ENCODE peak calls at places on chromosomes 12 and 14, in six cellular contexts. B is HCT116, D is HepG2, A is K562, T is NT2/D1, Q is GM12878. P is an unnamed sample.

GRCh38 chr12:11815397-11815796 is 165.9 kb downstream of the ETV6 start:
- DNase-seq in B (no peak), D (no peak), A (no peak), T (no peak), Q (no peak), P (no peak)

GRCh38 chr12:63967358-63967757 is 122.9 kb downstream of the SRGAP1 start:
- DNase-seq in B (peak), D (no peak), A (no peak), T (no peak), Q (no peak), P (no peak)

GRCh38 chr12:69966409-69966808 is 141.4 kb downstream of the MYRFL start:
- DNase-seq in B (peak), D (peak), A (no peak), T (no peak), Q (no peak), P (no peak)

GRCh38 chr12:102480401-102480800 is at the start of gene IGF1:
- DNase-seq in B (no peak), D (no peak), A (no peak), T (no peak), Q (no peak), P (no peak)

GRCh38 chr12:90061834-90062233 is 353.2 kb upstream of the ATP2B1 start:
- DNase-seq in B (no peak), D (no peak), A (no peak), T (no peak), Q (no peak), P (no peak)

GRCh38 chr14:103073876-103074698 is 9.9 kb upstream of the LBHD2 start:
- DNase-seq in B (no peak), D (no peak), A (no peak), T (no peak), Q (no peak), P (no peak)

GRCh38 chr14:83575301-83575700 is 1954.6 kb upstream of the FLRT2 start:
- DNase-seq in B (no peak), D (no peak), A (no peak), T (no peak), Q (no peak), P (no peak)

GRCh38 chr12:120540445-120540844 is 6.3 kb downstream of the RNF10 start:
- DNase-seq in B (no peak), D (no peak), A (peak), T (no peak), Q (no peak), P (no peak)

GRCh38 chr14:51643137-51643536 is 8.6 kb upstream of the FRMD6 start:
- DNase-seq in B (no peak), D (no peak), A (no peak), T (no peak), Q (no peak), P (no peak)

GRCh38 chr12:92938018-92938417 is 8.9 kb upstream of the EEA1 start:
- DNase-seq in B (no peak), D (no peak), A (no peak), T (no peak), Q (no peak), P (no peak)

GRCh38 chr12:108768591-108769500 is 37.5 kb upstream of the CORO1C start:
- DNase-seq in B (peak), D (peak), A (peak), T (no peak), Q (peak), P (peak)

GRCh38 chr14:89304972-89305703 is 111.9 kb downstream of the FOXN3 start:
- DNase-seq in B (no peak), D (no peak), A (no peak), T (no peak), Q (peak), P (no peak)

GRCh38 chr14:21074398-21075272 is 4.5 kb downstream of the ARHGEF40 start:
- DNase-seq in B (no peak), D (no peak), A (no peak), T (no peak), Q (no peak), P (no peak)

GRCh38 chr12:57230381-57231155 is 1.1 kb downstream of the SHMT2 start:
- DNase-seq in B (no peak), D (peak), A (no peak), T (no peak), Q (no peak), P (no peak)

GRCh38 chr12:5510251-5510805 is 78.4 kb downstream of the NTF3 start:
- DNase-seq in B (no peak), D (no peak), A (no peak), T (no peak), Q (no peak), P (no peak)

GRCh38 chr12:108553799-108554198 is 7.2 kb downstream of the SART3 start:
- DNase-seq in B (no peak), D (no peak), A (no peak), T (no peak), Q (no peak), P (no peak)

GRCh38 chr12:67222302-67222701 is 46.9 kb upstream of the CAND1 start:
- DNase-seq in B (peak), D (no peak), A (no peak), T (peak), Q (no peak), P (no peak)

GRCh38 chr14:101953151-101953550 is 11.2 kb upstream of the DYNC1H1 start:
- DNase-seq in B (no peak), D (no peak), A (no peak), T (no peak), Q (no peak), P (no peak)

GRCh38 chr12:107912421-107913004 is 138.0 kb downstream of the ASCL4 start:
- DNase-seq in B (peak), D (no peak), A (peak), T (peak), Q (no peak), P (no peak)

GRCh38 chr12:11763760-11764520 is 114.5 kb downstream of the ETV6 start:
- DNase-seq in B (no peak), D (peak), A (no peak), T (no peak), Q (no peak), P (no peak)

GRCh38 chr12:109264095-109264942 is 44.8 kb downstream of the FOXN4 start:
- DNase-seq in B (peak), D (peak), A (peak), T (peak), Q (no peak), P (peak)

GRCh38 chr12:51855586-51856428 is 7.3 kb upstream of the FIGNL2 start:
- DNase-seq in B (no peak), D (peak), A (no peak), T (peak), Q (no peak), P (peak)

GRCh38 chr12:72368719-72369505 is 96.7 kb downstream of the TRHDE start:
- DNase-seq in B (no peak), D (peak), A (no peak), T (no peak), Q (no peak), P (no peak)

GRCh38 chr12:124617615-124618014 is 50.2 kb upstream of the NCOR2 start:
- DNase-seq in B (no peak), D (no peak), A (peak), T (no peak), Q (no peak), P (no peak)

GRCh38 chr14:102419716-102420115 is 57.0 kb downstream of the TECPR2 start:
- DNase-seq in B (no peak), D (no peak), A (no peak), T (no peak), Q (no peak), P (no peak)

GRCh38 chr12:56220611-56221232 is 1.0 kb downstream of the RNF41 start:
- DNase-seq in B (no peak), D (no peak), A (no peak), T (no peak), Q (peak), P (no peak)

GRCh38 chr12:56315256-56315625 is 547 bp downstream of the CNPY2 start:
- DNase-seq in B (no peak), D (no peak), A (peak), T (no peak), Q (no peak), P (no peak)

GRCh38 chr12:28563286-28563685 is 373.0 kb downstream of the CCDC91 start:
- DNase-seq in B (no peak), D (no peak), A (no peak), T (no peak), Q (no peak), P (no peak)

GRCh38 chr12:52496590-52497071 is 3.6 kb upstream of the KRT6A start:
- DNase-seq in B (peak), D (no peak), A (no peak), T (peak), Q (no peak), P (no peak)

GRCh38 chr14:51534623-51535022 is 117.1 kb upstream of the FRMD6 start:
- DNase-seq in B (peak), D (peak), A (no peak), T (no peak), Q (no peak), P (no peak)

GRCh38 chr12:100827901-100828520 is 33.4 kb downstream of the ANO4 start:
- DNase-seq in B (peak), D (peak), A (peak), T (peak), Q (no peak), P (no peak)

GRCh38 chr14:69839017-69839416 is 40.2 kb upstream of the SMOC1 start:
- DNase-seq in B (no peak), D (no peak), A (no peak), T (no peak), Q (no peak), P (no peak)
- TF ChIP-seq ZNF274 in B (no peak), D (no peak), A (no peak), T (no peak), Q (no peak), P (no peak)

DNA sequence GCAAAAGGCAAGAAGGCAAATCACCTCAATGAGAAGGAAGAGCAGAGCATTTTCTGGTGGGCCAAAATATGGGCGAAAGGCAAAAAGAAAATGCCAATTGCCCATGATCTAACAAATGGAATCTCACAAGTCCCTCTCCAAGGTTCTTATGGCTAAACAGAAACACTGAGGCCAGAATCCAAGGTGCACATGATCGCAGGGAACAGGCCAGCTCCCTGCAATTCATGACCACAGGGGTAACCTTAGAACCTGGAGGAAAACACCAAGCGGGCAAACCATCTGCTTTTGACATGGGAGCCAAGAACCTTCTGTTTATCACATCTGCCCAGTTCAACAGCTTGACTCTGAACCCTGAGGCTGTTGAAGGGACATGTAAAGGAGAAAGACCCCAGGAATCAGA is 60.0 kb downstream of the NT5DC3 start:
- DNase-seq in B (no peak), D (no peak), A (no peak), T (no peak), Q (no peak), P (no peak)
- TF ChIP-seq ZNF274 in B (no peak), D (no peak), A (no peak), T (no peak), Q (no peak), P (no peak)

GRCh38 chr14:99566009-99566389 is 38.0 kb downstream of the CCDC85C start:
- DNase-seq in B (no peak), D (no peak), A (no peak), T (no peak), Q (no peak), P (no peak)
- TF ChIP-seq ZNF274 in B (no peak), D (no peak), A (no peak), T (no peak), Q (no peak), P (no peak)

DNA sequence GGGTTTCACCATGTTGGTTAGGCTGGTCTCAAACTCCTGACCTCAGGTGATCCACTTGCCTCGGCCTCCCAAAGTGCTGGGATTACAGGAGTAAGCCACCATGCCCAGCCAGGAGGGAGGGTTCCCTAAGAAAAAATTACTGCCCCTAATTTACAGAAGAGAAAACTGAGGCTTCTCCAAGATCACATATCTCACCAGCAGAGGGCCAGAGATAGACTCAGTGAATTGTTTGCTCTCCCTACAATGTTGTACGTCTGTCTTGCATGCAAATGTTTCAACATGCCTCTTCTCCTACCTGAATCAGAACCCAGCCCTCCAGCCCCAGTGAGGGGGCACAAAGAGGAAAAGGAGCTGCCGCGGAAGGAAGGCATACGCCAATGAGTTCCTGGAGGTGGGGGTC is 48.3 kb upstream of the TMEM263 start:
- DNase-seq in B (no peak), D (no peak), A (no peak), T (no peak), Q (no peak), P (no peak)
- TF ChIP-seq ZNF274 in B (no peak), D (no peak), A (no peak), T (no peak), Q (no peak), P (no peak)

GRCh38 chr14:37625597-37626595 is 30.5 kb downstream of the TTC6 start:
- DNase-seq in B (no peak), D (peak), A (no peak), T (no peak), Q (no peak), P (no peak)

GRCh38 chr14:37622231-37622923 is 26.9 kb downstream of the TTC6 start:
- DNase-seq in B (no peak), D (no peak), A (no peak), T (no peak), Q (no peak), P (no peak)

GRCh38 chr14:37623971-37624370 is 28.5 kb downstream of the TTC6 start:
- DNase-seq in B (no peak), D (no peak), A (no peak), T (no peak), Q (no peak), P (no peak)

GRCh38 chr14:37620856-37621255 is 25.4 kb downstream of the TTC6 start:
- DNase-seq in B (no peak), D (no peak), A (no peak), T (no peak), Q (no peak), P (no peak)

GRCh38 chr14:37623552-37623951 is 28.1 kb downstream of the TTC6 start:
- DNase-seq in B (peak), D (no peak), A (no peak), T (no peak), Q (no peak), P (no peak)
- TF ChIP-seq ZNF274 in B (no peak), D (no peak), A (no peak), T (no peak), Q (no peak), P (no peak)

DNA sequence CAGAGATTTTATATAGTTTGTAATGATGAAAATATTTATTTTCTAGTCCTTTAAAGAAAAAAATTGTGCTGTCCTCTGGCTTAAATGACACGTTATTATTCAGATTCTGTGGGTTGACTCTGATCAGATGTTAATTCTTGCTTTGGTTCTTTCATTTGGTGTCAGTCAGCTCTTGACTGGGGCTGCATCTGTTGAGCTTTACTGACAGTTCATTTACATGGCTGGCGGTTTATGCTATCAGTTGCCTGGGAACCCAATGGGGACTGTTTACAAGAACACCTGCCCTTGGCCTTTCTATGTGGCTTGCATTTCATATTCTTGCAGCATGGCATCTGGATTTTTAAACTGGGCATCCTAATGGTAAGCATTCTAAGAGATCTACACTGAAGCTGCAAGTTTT is 667.1 kb upstream of the FBXO33 start:
- DNase-seq in B (no peak), D (no peak), A (no peak), T (no peak), Q (no peak), P (no peak)
- TF ChIP-seq ZNF274 in B (no peak), D (no peak), A (no peak), T (no peak), Q (no peak), P (no peak)

GRCh38 chr14:29310757-29311156 is 544.2 kb downstream of the FOXG1 start:
- DNase-seq in B (no peak), D (no peak), A (no peak), T (no peak), Q (no peak), P (no peak)
- TF ChIP-seq ZNF274 in B (no peak), D (no peak), A (no peak), T (no peak), Q (no peak), P (no peak)

GRCh38 chr14:46008348-46008747 is 643.2 kb downstream of the RPL10L start:
- DNase-seq in B (no peak), D (no peak), A (no peak), T (no peak), Q (no peak), P (no peak)
- TF ChIP-seq ZNF274 in B (no peak), D (no peak), A (no peak), T (no peak), Q (no peak), P (no peak)

P was measured in H1.